ENCODE peak calls at places on chromosomes 3 and 15, in four cellular contexts. E is Karpas-422, R is A549, F is choroid plexus epithelial cell. O is an unnamed sample.

GRCh38 chr15:90035095-90035834 is 34.1 kb downstream of the ZNF710 start:
- DNase-seq in E (no peak), F (peak), R (peak), O (peak)

GRCh38 chr3:142056656-142057330 is 92.6 kb downstream of the TFDP2 start:
- DNase-seq in R (no peak), F (no peak), E (no peak), O (peak)

GRCh38 chr15:31079519-31079918 is 22.0 kb downstream of the TRPM1 start:
- DNase-seq in R (no peak), F (peak), E (no peak), O (peak)

GRCh38 chr15:77035999-77036471 is 34.9 kb downstream of the TSPAN3 start:
- DNase-seq in E (no peak), R (no peak), F (no peak), O (peak)

GRCh38 chr15:56523521-56523920 is 58.6 kb upstream of the MNS1 start:
- DNase-seq in R (no peak), F (no peak), E (no peak), O (no peak)

GRCh38 chr3:63481627-63482026 is 170.8 kb upstream of the SNTN start:
- DNase-seq in E (no peak), R (no peak), F (no peak), O (no peak)

GRCh38 chr3:151538706-151539403 is 78.0 kb upstream of the IGSF10 start:
- DNase-seq in R (no peak), F (peak), E (no peak), O (no peak)

GRCh38 chr15:97968380-97968779 is 7.9 kb downstream of the ARRDC4 start:
- DNase-seq in E (no peak), F (peak), R (no peak), O (peak)

GRCh38 chr3:119293105-119293683 is 989 bp upstream of the ARHGAP31 start:
- DNase-seq in E (no peak), R (no peak), F (no peak), O (no peak)

GRCh38 chr3:187919018-187919417 is 173.8 kb upstream of the BCL6 start:
- DNase-seq in F (peak), R (no peak), E (peak), O (no peak)

GRCh38 chr15:29968099-29968892 is 114.5 kb upstream of the GOLGA8J start:
- DNase-seq in R (peak), F (no peak), E (no peak), O (peak)
- H3K4me3 ChIP-seq in R (peak), F (peak), E (no peak), O (peak)

GRCh38 chr15:41895491-41895890 is 1.6 kb upstream of the SPTBN5 start:
- DNase-seq in F (no peak), R (no peak), E (no peak), O (no peak)

GRCh38 chr15:41893422-41894250 is at the start of gene SPTBN5:
- DNase-seq in F (no peak), E (no peak), R (no peak), O (no peak)

GRCh38 chr15:41895957-41896356 is 2.1 kb upstream of the SPTBN5 start:
- DNase-seq in F (no peak), R (no peak), E (no peak), O (no peak)

GRCh38 chr15:41894251-41894790 is 468 bp upstream of the SPTBN5 start:
- DNase-seq in E (no peak), R (no peak), F (no peak), O (no peak)

GRCh38 chr15:41894791-41895463 is 1.1 kb upstream of the SPTBN5 start:
- DNase-seq in E (peak), F (peak), R (peak), O (peak)
- H3K4me3 ChIP-seq in E (no peak), F (peak), R (no peak), O (no peak)

GRCh38 chr3:147049305-147049704 is 357.0 kb downstream of the ZIC4 start:
- DNase-seq in F (no peak), R (no peak), E (no peak), O (no peak)

GRCh38 chr3:147046916-147047315 is 359.4 kb downstream of the ZIC4 start:
- DNase-seq in R (no peak), F (no peak), E (no peak), O (no peak)

GRCh38 chr3:147049901-147050300 is 356.4 kb downstream of the ZIC4 start:
- DNase-seq in E (no peak), R (no peak), F (peak), O (no peak)
- H3K4me3 ChIP-seq in E (no peak), R (no peak), F (peak), O (no peak)

GRCh38 chr3:147393261-147393964 is 12.9 kb downstream of the ZIC4 start:
- DNase-seq in R (no peak), F (peak), E (no peak), O (no peak)
- H3K4me3 ChIP-seq in R (no peak), F (peak), E (no peak), O (no peak)

GRCh38 chr3:170572665-170573253 is 13.1 kb downstream of the SLC7A14 start:
- DNase-seq in F (peak), E (no peak), R (peak), O (peak)
- H3K4me3 ChIP-seq in F (no peak), E (no peak), R (no peak), O (no peak)

GRCh38 chr3:42936157-42936981 is 30.4 kb downstream of the ZNF662 start:
- DNase-seq in R (no peak), E (no peak), F (peak), O (peak)
- H3K4me3 ChIP-seq in R (no peak), E (no peak), F (peak), O (peak)